ENCODE peak calls at places on chromosomes 6 and 20, in nine cellular contexts. H is kidney; A is A549; N is AG04450; W is RWPE1; E is CD4-positive, alpha-beta T cell; B is tibial artery; I is left lung; D is fibroblast of lung. Y is an unnamed sample.

GRCh38 chr6:134880487-134881190 is 69.3 kb downstream of the ALDH8A1 start:
- DNase-seq in H (no peak), A (no peak), N (no peak), W (no peak), E (no peak), B (no peak), I (no peak), D (no peak), Y (no peak)

GRCh38 chr6:133040025-133040838 is 200.9 kb upstream of the EYA4 start:
- DNase-seq in H (no peak), A (peak; percentile 34), N (no peak), W (peak; percentile 7), E (no peak), B (no peak), I (no peak), D (peak; percentile 23), Y (no peak)

GRCh38 chr6:170584181-170584953 is at the start of gene PDCD2:
- DNase-seq in H (peak; percentile 98), A (peak; percentile 88), N (peak; percentile 74), W (peak; percentile 96), E (peak; percentile 88), B (peak; percentile 95), I (peak; percentile 96), D (peak; percentile 91), Y (peak; percentile 94)

GRCh38 chr20:4748847-4749246 is 27.1 kb downstream of the PRND start:
- DNase-seq in H (no peak), A (no peak), N (no peak), W (no peak), E (no peak), B (no peak), I (no peak), D (no peak), Y (no peak)

GRCh38 chr6:100426241-100426640 is 38.5 kb downstream of the SIM1 start:
- DNase-seq in H (no peak), A (no peak), N (no peak), W (no peak), E (no peak), B (no peak), I (no peak), D (no peak), Y (no peak)

GRCh38 chr6:147156218-147156617 is 48.0 kb upstream of the STXBP5 start:
- DNase-seq in H (no peak), A (no peak), N (no peak), W (no peak), E (no peak), B (no peak), I (no peak), D (no peak), Y (no peak)

GRCh38 chr20:3727333-3728035 is 5.0 kb upstream of the HSPA12B start:
- DNase-seq in H (peak; percentile 16), A (no peak), N (no peak), W (no peak), E (no peak), B (no peak), I (no peak), D (peak; percentile 66), Y (no peak)

GRCh38 chr6:31009731-31010130 is 543 bp upstream of the MUC22 start:
- DNase-seq in H (no peak), A (no peak), N (no peak), W (no peak), E (no peak), B (no peak), I (no peak), D (no peak), Y (no peak)

GRCh38 chr20:64108731-64109389 is 1.5 kb upstream of the NPBWR2 start:
- DNase-seq in H (peak; percentile 66), A (no peak), N (no peak), W (no peak), E (no peak), B (peak; percentile 55), I (peak; percentile 11), D (no peak), Y (no peak)

GRCh38 chr20:64110411-64111068 is 3.2 kb upstream of the NPBWR2 start:
- DNase-seq in H (peak; percentile 56), A (no peak), N (no peak), W (no peak), E (no peak), B (peak; percentile 48), I (peak; percentile 24), D (no peak), Y (no peak)

GRCh38 chr20:64109831-64110391 is 2.5 kb upstream of the NPBWR2 start:
- DNase-seq in H (peak; percentile 52), A (no peak), N (no peak), W (no peak), E (no peak), B (peak; percentile 41), I (peak; percentile 13), D (no peak), Y (no peak)

GRCh38 chr20:64107736-64108457 is 532 bp upstream of the NPBWR2 start:
- DNase-seq in H (peak; percentile 57), A (no peak), N (no peak), W (no peak), E (no peak), B (peak; percentile 51), I (peak; percentile 19), D (no peak), Y (no peak)

GRCh38 chr20:64109390-64109747 is 2.0 kb upstream of the NPBWR2 start:
- DNase-seq in H (no peak), A (no peak), N (no peak), W (no peak), E (no peak), B (no peak), I (peak; percentile 18), D (no peak), Y (no peak)
- H3K27ac ChIP-seq in H (no peak overlapping the region), A (no peak overlapping the region), N (no peak overlapping the region), W (no peak overlapping the region), E (no peak overlapping the region), B (no peak overlapping the region), I (no peak overlapping the region), D (no peak overlapping the region), Y (no peak overlapping the region)

DNA sequence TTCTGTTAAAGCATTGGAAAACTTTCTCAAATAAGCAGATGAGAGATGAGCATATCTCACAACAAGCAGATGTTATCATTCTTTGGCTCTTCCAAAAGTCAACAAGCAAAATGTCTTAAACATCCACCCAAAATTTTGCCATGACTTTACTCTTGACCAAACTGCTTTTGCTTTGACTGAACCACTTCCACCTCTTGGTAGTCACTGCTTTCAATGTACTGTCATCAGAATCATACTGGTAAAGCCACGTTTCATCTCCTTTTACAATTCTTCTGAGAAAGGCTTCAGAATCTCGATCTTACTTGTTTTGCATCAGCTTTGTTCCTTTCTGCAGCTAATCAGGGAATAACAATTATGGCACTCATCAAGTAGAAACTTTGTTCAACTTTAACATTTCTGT is 498.5 kb upstream of the GJE1 start:
- DNase-seq in H (no peak), A (no peak), N (no peak), W (no peak), E (no peak), B (no peak), I (no peak), D (no peak), Y (no peak)
- TF ChIP-seq CTCF in H (no peak), A (no peak), N (no peak), W (no peak), E (no peak), B (no peak), I (no peak), D (no peak), Y (no peak)

DNA sequence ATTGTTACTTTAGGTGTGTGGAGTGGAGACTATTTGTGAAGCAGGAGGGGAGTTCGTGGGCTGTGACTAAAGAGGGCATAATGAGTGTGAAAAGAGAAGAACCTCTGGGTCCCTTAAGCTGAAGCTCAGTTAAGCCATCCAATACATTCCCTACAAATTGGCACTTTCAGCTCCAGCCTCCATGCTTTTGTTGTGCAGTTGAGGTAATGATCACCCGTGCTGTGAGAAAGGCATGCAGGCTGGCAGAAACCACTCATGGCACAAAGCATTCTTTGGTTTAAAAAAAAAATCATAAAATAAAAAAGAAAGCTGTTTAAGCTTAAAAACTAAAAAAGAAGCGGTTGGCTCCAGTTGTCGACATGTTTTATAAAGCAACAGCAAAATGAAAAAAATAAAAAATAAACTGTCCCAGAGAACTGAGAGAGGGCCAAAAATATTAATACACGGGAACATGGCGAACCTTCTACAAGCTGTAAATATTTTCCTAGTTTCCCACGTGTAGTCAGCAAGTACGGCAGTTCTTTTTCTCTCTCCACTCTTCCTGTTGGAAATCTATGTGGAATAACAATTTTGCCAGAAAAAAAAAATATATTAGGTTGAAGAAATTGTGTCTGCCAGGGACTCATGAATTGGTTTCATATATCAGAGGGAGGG is 82.2 kb downstream of the ANKRD60 start:
- DNase-seq in H (no peak), A (no peak), N (no peak), W (no peak), E (no peak), B (peak; percentile 72), I (no peak), D (no peak), Y (peak; percentile 62)
- H3K27ac ChIP-seq in H (no peak overlapping the region), A (no peak overlapping the region), N (no peak overlapping the region), W (no peak overlapping the region), E (no peak overlapping the region), B (peak overlapping the region; percentile 95), I (no peak overlapping the region), D (no peak overlapping the region), Y (peak overlapping the region; percentile 59)

GRCh38 chr20:889110-889509 is 27.0 kb downstream of the ANGPT4 start:
- DNase-seq in H (no peak), A (no peak), N (no peak), W (no peak), E (no peak), B (no peak), I (no peak), D (no peak), Y (no peak)

GRCh38 chr20:881051-881820 is 34.9 kb downstream of the ANGPT4 start:
- DNase-seq in H (no peak), A (peak; percentile 63), N (no peak), W (peak; percentile 87), E (no peak), B (no peak), I (no peak), D (peak; percentile 31), Y (no peak)

GRCh38 chr20:888057-888456 is 28.1 kb downstream of the ANGPT4 start:
- DNase-seq in H (no peak), A (no peak), N (no peak), W (no peak), E (no peak), B (no peak), I (no peak), D (no peak), Y (no peak)

GRCh38 chr20:887137-887536 is 29.0 kb downstream of the ANGPT4 start:
- DNase-seq in H (no peak), A (no peak), N (no peak), W (no peak), E (no peak), B (no peak), I (no peak), D (no peak), Y (no peak)

DNA sequence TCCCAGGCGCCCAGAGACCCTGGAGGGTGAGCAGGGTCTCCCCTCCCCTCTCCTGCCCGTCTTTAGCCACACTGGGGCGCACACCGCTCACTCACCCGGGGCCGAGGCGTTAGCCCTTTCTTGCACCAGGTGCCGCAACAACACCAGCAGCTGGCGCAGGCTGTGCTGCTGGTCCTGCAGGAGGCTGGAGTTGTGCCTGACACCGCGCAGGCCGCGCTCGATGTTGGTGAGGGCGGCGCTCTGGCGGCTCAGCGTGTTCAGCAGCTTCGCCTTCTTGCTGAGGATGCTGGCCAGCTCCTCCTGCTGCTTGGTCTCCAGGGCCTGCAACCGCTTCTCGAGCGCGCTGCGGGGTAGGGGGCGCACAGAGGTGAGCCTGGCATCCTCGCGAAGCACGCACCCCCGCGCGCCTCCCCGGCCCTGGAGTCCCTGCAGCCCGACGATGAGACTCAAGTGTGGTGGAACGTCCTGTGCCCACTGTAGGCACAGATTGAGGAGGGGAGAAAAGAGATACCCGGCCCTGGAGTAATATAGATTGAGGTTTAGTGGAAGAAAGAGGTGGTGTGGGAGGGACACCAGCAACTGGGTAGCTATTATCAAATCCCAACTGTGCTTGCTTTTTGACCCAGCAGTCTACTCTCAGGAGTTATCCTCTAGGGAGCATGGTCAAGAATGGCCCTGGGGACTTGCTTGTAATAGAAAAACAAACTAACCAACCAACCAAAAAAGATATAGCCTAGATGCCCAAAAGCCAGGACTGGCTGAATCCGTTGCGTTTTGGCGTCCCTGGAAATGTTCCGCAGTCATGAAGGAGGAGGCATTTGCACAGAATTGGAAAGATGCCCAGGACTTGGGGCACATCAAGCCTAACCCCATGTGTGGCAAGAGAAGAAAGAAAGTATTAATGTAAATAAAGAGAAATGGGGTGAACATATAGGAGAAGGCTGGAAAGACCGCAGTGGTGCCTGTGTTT is 30.9 kb downstream of the ANGPT4 start:
- DNase-seq in H (no peak), A (no peak), N (no peak), W (no peak), E (no peak), B (peak; percentile 86), I (peak; percentile 43), D (peak; percentile 38), Y (peak; percentile 82)
- TF ChIP-seq CTCF in H (no peak), A (no peak), N (no peak), W (no peak), E (no peak), B (peak; percentile 52), I (no peak), D (no peak), Y (peak; percentile 33)